ENCODE peak calls at places on chromosomes 16 and 17, in four cellular contexts. One of them, this sample, is unnamed.

GRCh38 chr17:36034127-36034526 is 16.4 kb upstream of the CCL23 start:
- DNase-seq in keratinocyte: no peak
- DNase-seq in HL-60: peak
- DNase-seq in endothelial cell of umbilical vein: peak
- DNase-seq in this sample: no peak

GRCh38 chr16:80408014-80408413 is 132.8 kb upstream of the DYNLRB2 start:
- DNase-seq in HL-60: no peak
- DNase-seq in keratinocyte: no peak
- DNase-seq in endothelial cell of umbilical vein: no peak
- DNase-seq in this sample: no peak

GRCh38 chr17:4334776-4335175 is 31.7 kb downstream of the UBE2G1 start:
- DNase-seq in endothelial cell of umbilical vein: no peak
- DNase-seq in keratinocyte: no peak
- DNase-seq in HL-60: no peak
- DNase-seq in this sample: no peak

GRCh38 chr16:2529061-2529931 is 1.9 kb downstream of the CEMP1 start:
- DNase-seq in endothelial cell of umbilical vein: no peak
- DNase-seq in HL-60: no peak
- DNase-seq in keratinocyte: no peak
- DNase-seq in this sample: no peak

GRCh38 chr17:40103082-40103741 is 2.8 kb upstream of the NR1D1 start:
- DNase-seq in endothelial cell of umbilical vein: no peak
- DNase-seq in HL-60: no peak
- DNase-seq in keratinocyte: no peak
- DNase-seq in this sample: no peak

GRCh38 chr17:70446446-70446845 is 277.1 kb downstream of the KCNJ2 start:
- DNase-seq in endothelial cell of umbilical vein: no peak
- DNase-seq in HL-60: no peak
- DNase-seq in keratinocyte: no peak
- DNase-seq in this sample: no peak

GRCh38 chr16:86220552-86220951 is 289.8 kb upstream of the FOXF1 start:
- DNase-seq in keratinocyte: no peak
- DNase-seq in HL-60: no peak
- DNase-seq in endothelial cell of umbilical vein: no peak
- DNase-seq in this sample: no peak

GRCh38 chr17:45409659-45410076 is 23.0 kb downstream of the ARHGAP27 start:
- DNase-seq in keratinocyte: no peak
- DNase-seq in HL-60: no peak
- DNase-seq in endothelial cell of umbilical vein: no peak
- DNase-seq in this sample: no peak

GRCh38 chr17:72560303-72561247 is 439.8 kb downstream of the SOX9 start:
- DNase-seq in HL-60: peak
- DNase-seq in endothelial cell of umbilical vein: peak
- DNase-seq in keratinocyte: no peak
- DNase-seq in this sample: no peak

GRCh38 chr17:28646039-28646754 is 1.2 kb upstream of the BLTP2 start:
- DNase-seq in HL-60: no peak
- DNase-seq in endothelial cell of umbilical vein: no peak
- DNase-seq in keratinocyte: no peak
- DNase-seq in this sample: no peak

GRCh38 chr16:1983053-1983543 is 895 bp upstream of the GFER start:
- DNase-seq in HL-60: no peak
- DNase-seq in keratinocyte: no peak
- DNase-seq in endothelial cell of umbilical vein: no peak
- DNase-seq in this sample: no peak

GRCh38 chr16:80996688-80997138 is 10.0 kb downstream of the CMC2 start:
- DNase-seq in keratinocyte: no peak
- DNase-seq in endothelial cell of umbilical vein: peak
- DNase-seq in HL-60: no peak
- DNase-seq in this sample: no peak

GRCh38 chr16:77238593-77238992 is 39.4 kb downstream of the SYCE1L start:
- DNase-seq in keratinocyte: no peak
- DNase-seq in endothelial cell of umbilical vein: no peak
- DNase-seq in HL-60: no peak
- DNase-seq in this sample: no peak

GRCh38 chr17:51238253-51238887 is 21.5 kb downstream of the MBTD1 start:
- DNase-seq in endothelial cell of umbilical vein: peak
- DNase-seq in HL-60: no peak
- DNase-seq in keratinocyte: no peak
- DNase-seq in this sample: no peak

GRCh38 chr16:4615389-4616046 is 830 bp upstream of the UBALD1 start:
- DNase-seq in HL-60: no peak
- DNase-seq in endothelial cell of umbilical vein: no peak
- DNase-seq in keratinocyte: no peak
- DNase-seq in this sample: no peak

GRCh38 chr17:7834891-7835817 is 1.1 kb downstream of the KDM6B start:
- DNase-seq in keratinocyte: peak
- DNase-seq in endothelial cell of umbilical vein: peak
- DNase-seq in HL-60: peak
- DNase-seq in this sample: no peak

GRCh38 chr17:72077326-72077960 is 43.4 kb upstream of the SOX9 start:
- DNase-seq in HL-60: no peak
- DNase-seq in keratinocyte: peak
- DNase-seq in endothelial cell of umbilical vein: no peak
- DNase-seq in this sample: no peak

GRCh38 chr16:24610421-24610765 is 71.0 kb downstream of the RBBP6 start:
- DNase-seq in HL-60: no peak
- DNase-seq in keratinocyte: no peak
- DNase-seq in endothelial cell of umbilical vein: peak
- DNase-seq in this sample: no peak

GRCh38 chr16:69413045-69413664 is 11.3 kb upstream of the CYB5B start:
- DNase-seq in keratinocyte: no peak
- DNase-seq in HL-60: no peak
- DNase-seq in endothelial cell of umbilical vein: no peak
- DNase-seq in this sample: no peak

GRCh38 chr17:73650147-73650546 is 5.9 kb upstream of the SDK2 start:
- DNase-seq in keratinocyte: no peak
- DNase-seq in endothelial cell of umbilical vein: no peak
- DNase-seq in HL-60: no peak
- DNase-seq in this sample: no peak

GRCh38 chr16:11901091-11901490 is 14.7 kb downstream of the GSPT1 start:
- DNase-seq in keratinocyte: no peak
- DNase-seq in HL-60: no peak
- DNase-seq in endothelial cell of umbilical vein: peak
- DNase-seq in this sample: no peak

DNA sequence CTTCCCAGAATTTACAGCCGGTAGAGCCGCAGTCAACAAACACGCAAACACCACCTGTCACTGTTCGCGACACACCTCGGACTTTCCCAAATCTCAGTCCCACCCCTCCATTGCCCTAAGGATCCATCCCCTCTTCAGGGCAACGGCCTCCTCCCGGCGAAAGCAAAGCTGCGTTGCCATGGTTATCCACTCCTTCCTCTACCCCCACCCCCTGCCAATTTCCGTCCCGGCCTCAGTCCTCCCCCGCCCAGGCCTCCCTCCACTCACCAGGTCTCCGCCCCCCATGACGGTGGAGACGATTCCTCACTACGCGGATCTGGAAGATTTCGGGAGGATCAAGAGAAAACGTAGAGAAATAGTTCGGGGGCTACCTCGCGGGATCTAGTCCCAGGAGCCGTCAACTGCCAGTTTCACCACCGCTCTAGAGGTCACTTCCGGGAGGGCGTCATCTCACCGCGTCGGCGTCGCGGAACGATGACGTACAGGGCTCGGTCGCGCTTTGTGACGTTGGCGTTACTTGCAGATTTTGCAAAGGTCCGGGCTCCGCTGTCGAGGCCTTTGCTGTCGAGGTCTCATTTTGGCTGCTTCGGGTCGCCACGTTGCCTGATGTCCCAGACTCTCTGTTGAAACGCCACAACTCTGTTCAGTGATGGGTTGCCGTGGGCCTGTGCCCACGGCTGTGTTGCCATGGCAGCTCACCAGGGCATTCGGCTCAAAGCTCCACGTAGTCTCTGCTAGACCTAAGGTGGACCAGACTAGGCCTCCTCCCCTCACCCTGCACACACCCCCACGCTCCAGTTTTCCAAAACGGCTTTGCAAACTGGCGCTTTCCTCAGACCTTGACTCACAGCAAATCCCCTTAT is at the start of gene CWC25:
- DNase-seq in HL-60: peak
- DNase-seq in keratinocyte: peak
- DNase-seq in endothelial cell of umbilical vein: peak
- DNase-seq in this sample: peak
- TF ChIP-seq CTCF in HL-60: no peak
- TF ChIP-seq CTCF in keratinocyte: no peak
- TF ChIP-seq CTCF in endothelial cell of umbilical vein: no peak
- TF ChIP-seq CTCF in this sample: no peak

GRCh38 chr17:81923302-81924260 is 4.0 kb downstream of the MAFG start:
- DNase-seq in endothelial cell of umbilical vein: no peak
- DNase-seq in keratinocyte: no peak
- DNase-seq in HL-60: peak
- DNase-seq in this sample: no peak
- H3K4me3 ChIP-seq in endothelial cell of umbilical vein: no peak
- H3K4me3 ChIP-seq in keratinocyte: peak
- H3K4me3 ChIP-seq in HL-60: peak
- H3K4me3 ChIP-seq in this sample: peak

DNA sequence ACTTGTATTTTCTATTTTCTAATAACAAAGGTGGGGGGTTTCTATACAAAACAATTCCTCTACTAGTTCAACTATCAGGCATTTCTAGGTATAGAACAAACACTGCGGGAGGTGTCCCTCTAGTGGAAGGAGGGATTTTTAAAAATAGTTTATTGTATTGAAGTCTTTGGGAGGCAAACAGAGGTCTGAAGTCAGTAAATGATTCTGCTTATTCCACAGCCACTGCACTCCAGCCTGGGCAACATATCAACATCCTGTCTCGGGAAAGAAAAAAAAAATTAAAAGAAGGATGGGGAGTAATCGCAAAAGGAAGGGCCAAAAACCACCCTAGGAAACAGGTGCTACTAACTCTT is 648 bp upstream of the ERCC4 start:
- DNase-seq in HL-60: peak
- DNase-seq in keratinocyte: no peak
- DNase-seq in endothelial cell of umbilical vein: no peak
- DNase-seq in this sample: no peak
- TF ChIP-seq CTCF in HL-60: no peak
- TF ChIP-seq CTCF in keratinocyte: no peak
- TF ChIP-seq CTCF in endothelial cell of umbilical vein: peak
- TF ChIP-seq CTCF in this sample: peak

DNA sequence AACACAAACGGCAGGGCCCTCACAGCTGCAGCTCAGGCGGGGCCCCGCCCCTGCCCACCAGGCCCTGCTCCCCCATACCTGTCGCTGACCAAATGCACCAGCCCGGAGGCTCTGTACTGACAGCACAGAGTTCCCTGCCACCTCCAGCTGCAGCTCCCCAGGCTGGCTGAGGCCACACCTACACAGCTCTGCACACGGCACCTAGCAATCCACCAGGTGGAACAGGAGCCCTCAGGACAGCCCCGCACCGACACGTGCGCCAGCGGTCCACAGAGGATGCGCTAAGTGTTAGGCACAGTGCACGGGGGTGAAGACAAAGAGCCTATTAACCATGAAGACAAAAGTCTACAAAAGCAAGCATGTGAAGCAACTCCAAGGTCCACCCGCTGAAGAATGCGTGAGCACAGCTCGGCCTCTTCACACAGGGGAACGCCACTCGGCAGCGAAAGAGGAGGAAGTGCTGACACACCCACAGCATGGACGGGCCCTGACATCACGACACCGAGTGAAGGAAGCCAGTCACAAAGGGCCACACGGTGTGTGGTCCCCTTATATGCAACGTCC is 5.4 kb downstream of the ZCCHC14 start:
- DNase-seq in keratinocyte: peak
- DNase-seq in endothelial cell of umbilical vein: no peak
- DNase-seq in HL-60: peak
- DNase-seq in this sample: peak
- H3K4me3 ChIP-seq in keratinocyte: peak
- H3K4me3 ChIP-seq in endothelial cell of umbilical vein: no peak
- H3K4me3 ChIP-seq in HL-60: no peak
- H3K4me3 ChIP-seq in this sample: peak

This sample was measured in epithelial cell of proximal tubule.